ENCODE peak calls at places on chromosomes 16 and 17, in four cellular contexts. O, H, E and Y are unnamed samples.

GRCh38 chr17:32303861-32304288 is 38.1 kb downstream of the C17orf75 start:
- DNase-seq in O (no peak), E (no peak), H (no peak), Y (no peak)

GRCh38 chr17:58402047-58402446 is 15.3 kb downstream of the RNF43 start:
- DNase-seq in O (no peak), E (no peak), H (peak), Y (peak)

GRCh38 chr16:59412275-59412841 is 678.2 kb upstream of the GOT2 start:
- DNase-seq in H (no peak), O (no peak), E (no peak), Y (no peak)

GRCh38 chr17:44970136-44970737 is 2.1 kb upstream of the C1QL1 start:
- DNase-seq in H (no peak), O (peak), E (no peak), Y (no peak)

GRCh38 chr16:23174622-23175021 is 7.9 kb upstream of the SCNN1G start:
- DNase-seq in E (peak), O (no peak), H (peak), Y (peak)

GRCh38 chr17:41800601-41801373 is 11.0 kb downstream of the P3H4 start:
- DNase-seq in H (peak), O (no peak), E (no peak), Y (peak)

GRCh38 chr16:1542533-1542932 is 9.1 kb downstream of the TMEM204 start:
- DNase-seq in O (peak), E (no peak), H (no peak), Y (no peak)

GRCh38 chr17:62592305-62593099 is 35.0 kb upstream of the MRC2 start:
- DNase-seq in O (no peak), E (no peak), H (peak), Y (no peak)

GRCh38 chr16:57548424-57548823 is 6.0 kb downstream of the ADGRG5 start:
- DNase-seq in E (no peak), O (no peak), H (no peak), Y (no peak)

GRCh38 chr17:48933035-48933434 is 11.6 kb downstream of the SNF8 start:
- DNase-seq in O (no peak), E (no peak), H (no peak), Y (no peak)

GRCh38 chr16:84778720-84779119 is 41.1 kb upstream of the CRISPLD2 start:
- DNase-seq in O (no peak), H (no peak), E (no peak), Y (no peak)
- H3K4me3 ChIP-seq in O (no peak), H (no peak), E (no peak), Y (no peak)

GRCh38 chr17:55601874-55602364 is 90.7 kb upstream of the SMIM36 start:
- DNase-seq in E (peak), H (peak), O (no peak), Y (peak)
- H3K4me3 ChIP-seq in E (no peak), H (no peak), O (no peak), Y (no peak)

GRCh38 chr17:7041607-7042506 is 2.0 kb downstream of the SLC16A11 start:
- DNase-seq in E (no peak), H (no peak), O (no peak), Y (no peak)
- H3K4me3 ChIP-seq in E (no peak), H (peak), O (peak), Y (no peak)

GRCh38 chr17:77286391-77286640 is 145.5 kb downstream of the SEC14L1 start:
- DNase-seq in H (no peak), O (no peak), E (no peak), Y (no peak)

GRCh38 chr17:77286641-77287431 is 146.1 kb downstream of the SEC14L1 start:
- DNase-seq in E (no peak), H (peak), O (peak), Y (no peak)

GRCh38 chr17:77287432-77288068 is 146.8 kb downstream of the SEC14L1 start:
- DNase-seq in H (peak), O (peak), E (no peak), Y (peak)

GRCh38 chr17:77285594-77286390 is 145.0 kb downstream of the SEC14L1 start:
- DNase-seq in H (peak), O (peak), E (peak), Y (peak)

DNA sequence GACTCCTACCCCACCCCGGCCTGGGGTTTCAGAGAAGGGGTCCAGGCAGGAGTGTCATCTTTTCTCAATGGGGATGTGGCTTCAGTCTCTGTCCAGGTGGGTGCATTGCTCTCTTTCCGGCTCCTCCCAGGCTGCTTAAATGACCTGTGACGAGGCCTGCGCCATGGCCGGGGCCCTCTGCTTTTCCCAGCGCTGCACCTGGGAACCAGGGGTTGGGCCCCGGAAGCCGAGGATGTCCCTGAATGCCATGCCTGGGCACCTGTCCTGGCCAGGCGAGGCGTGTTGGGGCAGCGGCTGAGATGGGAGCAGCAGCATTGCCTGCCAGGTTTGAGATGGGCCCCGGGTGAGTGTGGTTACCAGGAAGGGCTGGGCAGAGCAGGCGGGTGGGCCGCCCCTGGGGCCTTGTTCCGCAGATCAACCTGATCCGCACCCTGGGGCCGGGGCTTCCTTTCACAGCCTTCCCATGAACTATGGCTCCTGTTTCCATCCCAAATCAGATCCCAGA is 147.4 kb downstream of the SEC14L1 start:
- DNase-seq in H (no peak), E (no peak), O (peak), Y (no peak)
- H3K4me3 ChIP-seq in H (no peak), E (no peak), O (peak), Y (no peak)